ENCODE peak calls at places on chromosomes 2 and 18, in five cellular contexts. W, P, U, Y and F are unnamed samples.

GRCh38 chr2:240947176-240947575 is 41.0 kb downstream of the CROCC2 start:
- DNase-seq in W (no peak), P (no peak), U (peak), Y (peak), F (no peak)

GRCh38 chr18:59109375-59109774 is 30.3 kb upstream of the SEC11C start:
- DNase-seq in W (no peak), P (no peak), U (no peak), Y (no peak), F (no peak)

GRCh38 chr2:188369365-188369764 is 77.7 kb downstream of the GULP1 start:
- DNase-seq in W (peak), P (peak), U (no peak), Y (no peak), F (no peak)

GRCh38 chr18:67977067-67977616 is 460.6 kb upstream of the DSEL start:
- DNase-seq in W (no peak), P (no peak), U (peak), Y (no peak), F (no peak)

GRCh38 chr2:15634846-15635490 is 43.3 kb downstream of the DDX1 start:
- DNase-seq in W (no peak), P (no peak), U (no peak), Y (no peak), F (no peak)

GRCh38 chr18:5546660-5547059 is 2.9 kb upstream of the EPB41L3 start:
- DNase-seq in W (peak), P (no peak), U (no peak), Y (no peak), F (no peak)

GRCh38 chr2:197131558-197131855 is 179.1 kb downstream of the ANKRD44 start:
- DNase-seq in W (no peak), P (no peak), U (no peak), Y (no peak), F (no peak)

GRCh38 chr2:3459185-3460015 is 59.9 kb downstream of the ADI1 start:
- DNase-seq in W (no peak), P (no peak), U (peak), Y (no peak), F (no peak)

GRCh38 chr2:20350105-20350712 is 435 bp downstream of the PUM2 start:
- DNase-seq in W (no peak), P (peak), U (no peak), Y (no peak), F (peak)

GRCh38 chr2:96163768-96164429 is 18.7 kb upstream of the DUSP2 start:
- DNase-seq in W (no peak), P (no peak), U (no peak), Y (no peak), F (peak)

GRCh38 chr2:151733781-151734672 is at the start of gene NEB:
- DNase-seq in W (no peak), P (no peak), U (no peak), Y (no peak), F (no peak)

GRCh38 chr2:23058435-23058834 is 326.5 kb upstream of the KLHL29 start:
- DNase-seq in W (no peak), P (no peak), U (no peak), Y (no peak), F (no peak)

GRCh38 chr2:36433311-36434217 is 78.0 kb downstream of the CRIM1 start:
- DNase-seq in W (peak), P (no peak), U (peak), Y (no peak), F (no peak)

GRCh38 chr2:47029737-47030524 is 114.3 kb upstream of the MCFD2 start:
- DNase-seq in W (peak), P (peak), U (no peak), Y (no peak), F (no peak)

GRCh38 chr2:128495996-128496547 is 177.4 kb upstream of the HS6ST1 start:
- DNase-seq in W (no peak), P (no peak), U (no peak), Y (no peak), F (no peak)

GRCh38 chr2:233413529-233414272 is 59.4 kb downstream of the DGKD start:
- DNase-seq in W (no peak), P (peak), U (peak), Y (no peak), F (no peak)

GRCh38 chr2:10080536-10081304 is 509 bp upstream of the CYS1 start:
- DNase-seq in W (no peak), P (no peak), U (no peak), Y (no peak), F (peak)

GRCh38 chr2:102637358-102637757 is 18.0 kb downstream of the SLC9A2 start:
- DNase-seq in W (no peak), P (no peak), U (no peak), Y (no peak), F (no peak)

GRCh38 chr2:173793649-173794565 is 171.3 kb downstream of the SP3 start:
- DNase-seq in W (no peak), P (no peak), U (no peak), Y (no peak), F (no peak)

GRCh38 chr2:21821697-21822227 is 698.0 kb downstream of the TDRD15 start:
- DNase-seq in W (peak), P (no peak), U (no peak), Y (no peak), F (no peak)

GRCh38 chr2:187553908-187554703 is at the start of gene TFPI:
- DNase-seq in W (peak), P (no peak), U (no peak), Y (no peak), F (no peak)

GRCh38 chr18:34909637-34910364 is 131.4 kb upstream of the MAPRE2 start:
- DNase-seq in W (peak), P (no peak), U (no peak), Y (no peak), F (no peak)

GRCh38 chr18:62450546-62451395 is 72.1 kb upstream of the ZCCHC2 start:
- DNase-seq in W (peak), P (peak), U (peak), Y (no peak), F (no peak)

GRCh38 chr2:199197448-199197847 is 260.3 kb downstream of the SATB2 start:
- DNase-seq in W (no peak), P (no peak), U (no peak), Y (no peak), F (no peak)

GRCh38 chr2:45259144-45259543 is 249.9 kb upstream of the SIX2 start:
- DNase-seq in W (no peak), P (no peak), U (no peak), Y (no peak), F (no peak)

GRCh38 chr2:99101697-99102096 is 39.8 kb upstream of the C2orf15 start:
- DNase-seq in W (peak), P (no peak), U (no peak), Y (no peak), F (no peak)